ENCODE peak calls at places on chromosomes 11 and 22, in five cellular contexts. V, P, E, R and F are unnamed samples.

GRCh38 chr11:130649749-130650275 is 201.4 kb downstream of the ADAMTS15 start:
- DNase-seq in P (no peak), V (no peak), R (no peak), E (no peak), F (no peak)

GRCh38 chr11:68143310-68143689 is 22.1 kb upstream of the CHKA start:
- DNase-seq in R (no peak), E (no peak), P (no peak), V (no peak), F (no peak)

GRCh38 chr11:94735907-94736306 is 32.2 kb upstream of the AMOTL1 start:
- DNase-seq in R (no peak), V (no peak), E (no peak), P (no peak), F (no peak)

GRCh38 chr11:60343094-60343704 is 16.1 kb downstream of the MS4A6E start:
- DNase-seq in R (no peak), P (no peak), V (peak; percentile 10), E (peak; percentile 31), F (no peak)

GRCh38 chr11:114250993-114251796 is 45.0 kb upstream of the NNMT start:
- DNase-seq in E (peak; percentile 70), P (peak; percentile 21), R (no peak), V (no peak), F (no peak)

GRCh38 chr22:19874307-19875060 is 19.8 kb upstream of the GNB1L start:
- DNase-seq in V (no peak), R (no peak), E (no peak), P (peak; percentile 31), F (no peak)

GRCh38 chr11:12110714-12111481 is 508 bp downstream of the MICAL2 start:
- DNase-seq in E (peak; percentile 53), R (no peak), V (no peak), P (peak; percentile 50), F (no peak)

GRCh38 chr11:116072776-116073175 is 568.6 kb upstream of the CADM1 start:
- DNase-seq in R (no peak), V (no peak), P (peak; percentile 37), E (peak; percentile 7), F (no peak)

GRCh38 chr11:44575288-44575672 is 9.8 kb downstream of the CD82 start:
- DNase-seq in V (no peak), P (peak; percentile 1), R (no peak), E (no peak), F (peak; percentile 90)

GRCh38 chr11:112822478-112823274 is 138.5 kb upstream of the NCAM1 start:
- DNase-seq in P (no peak), V (no peak), E (no peak), R (no peak), F (no peak)

GRCh38 chr11:125763483-125763882 is 15.1 kb downstream of the PATE2 start:
- DNase-seq in R (no peak), E (no peak), P (no peak), V (no peak), F (no peak)

GRCh38 chr11:120601566-120601965 is 90.0 kb downstream of the GRIK4 start:
- DNase-seq in R (no peak), V (no peak), P (no peak), E (no peak), F (peak; percentile 55)

GRCh38 chr22:21709688-21710087 is 25.9 kb downstream of the YPEL1 start:
- DNase-seq in V (no peak), P (no peak), E (no peak), R (no peak), F (no peak)

GRCh38 chr22:21703684-21704316 is 31.8 kb downstream of the YPEL1 start:
- DNase-seq in R (no peak), E (no peak), P (no peak), V (no peak), F (no peak)

GRCh38 chr22:21708960-21709359 is 26.6 kb downstream of the YPEL1 start:
- DNase-seq in V (no peak), R (no peak), P (no peak), E (no peak), F (no peak)

GRCh38 chr22:21710156-21710555 is 25.4 kb downstream of the YPEL1 start:
- DNase-seq in E (no peak), V (no peak), P (no peak), R (no peak), F (peak; percentile 31)

GRCh38 chr22:21707677-21708076 is 27.9 kb downstream of the YPEL1 start:
- DNase-seq in R (no peak), V (no peak), P (peak; percentile 54), E (peak; percentile 73), F (peak; percentile 19)
- TF ChIP-seq RCOR1 in R (no peak), V (no peak), P (peak; percentile 84), E (peak; percentile 95), F (no peak)

GRCh38 chr11:479311-479710 is 27.7 kb downstream of the RNH1 start:
- DNase-seq in R (no peak), V (no peak), E (no peak), P (no peak), F (no peak)
- TF ChIP-seq RCOR1 in R (no peak), V (no peak), E (no peak), P (no peak), F (no peak)

GRCh38 chr11:61514050-61514917 is 5.7 kb downstream of the LRRC10B start:
- DNase-seq in R (no peak), V (no peak), E (no peak), P (no peak), F (no peak)

GRCh38 chr11:61515686-61516085 is 7.1 kb downstream of the LRRC10B start:
- DNase-seq in E (no peak), R (no peak), P (no peak), V (no peak), F (no peak)

GRCh38 chr11:61518032-61518795 is 9.7 kb downstream of the LRRC10B start:
- DNase-seq in P (no peak), R (no peak), V (no peak), E (no peak), F (no peak)

GRCh38 chr11:61516675-61517516 is 8.3 kb downstream of the LRRC10B start:
- DNase-seq in R (no peak), P (peak; percentile 93), V (peak; percentile 86), E (peak; percentile 61), F (no peak)

GRCh38 chr11:61516191-61516590 is 7.6 kb downstream of the LRRC10B start:
- DNase-seq in P (no peak), E (no peak), R (no peak), V (no peak), F (no peak)
- TF ChIP-seq RCOR1 in P (no peak), E (no peak), R (no peak), V (no peak), F (no peak)

GRCh38 chr11:2299773-2300172 is 1.9 kb downstream of the C11orf21 start:
- DNase-seq in V (no peak), E (no peak), R (no peak), P (no peak), F (no peak)
- TF ChIP-seq RCOR1 in V (no peak), E (no peak), R (no peak), P (no peak), F (no peak)

DNA sequence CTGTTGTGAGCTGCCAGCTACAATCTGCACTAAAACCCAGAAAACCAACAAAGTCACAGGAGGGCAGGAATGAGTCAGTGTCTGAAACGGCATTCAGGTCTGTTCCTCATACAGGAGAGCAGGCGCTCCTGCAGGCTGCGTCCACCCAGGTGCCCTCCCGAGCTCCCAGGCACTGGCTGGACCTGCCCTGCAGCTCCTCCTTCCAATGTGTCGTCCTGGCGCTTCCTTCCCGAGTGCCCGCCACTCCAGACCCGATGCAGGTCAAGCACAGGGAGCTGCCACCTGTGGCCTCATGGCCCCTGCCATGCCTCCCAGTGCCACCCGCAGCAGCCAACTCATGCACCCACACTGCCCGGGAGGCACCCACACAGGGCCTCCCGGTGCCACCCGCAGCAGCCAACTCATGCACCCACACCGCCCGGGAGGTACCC is 12.0 kb downstream of the BRD1 start:
- DNase-seq in E (no peak), P (no peak), V (no peak), R (peak; percentile 15), F (peak; percentile 19)
- TF ChIP-seq RCOR1 in E (no peak), P (no peak), V (no peak), R (no peak), F (no peak)